ENCODE peak calls at places on chromosomes 13 and 19, in six cellular contexts. One of them, this sample, is unnamed.

GRCh38 chr13:102944821-102945220 is 99.0 kb downstream of the ERCC5 start:
- DNase-seq in adrenal gland: no peak
- DNase-seq in cardiac fibroblast: no peak
- DNase-seq in A549: no peak
- DNase-seq in GM06990: no peak
- DNase-seq in HFF-Myc: no peak
- DNase-seq in this sample: no peak

GRCh38 chr13:76383671-76384461 is 502.3 kb downstream of the KCTD12 start:
- DNase-seq in cardiac fibroblast: peak; percentile 94
- DNase-seq in HFF-Myc: peak; percentile 91
- DNase-seq in A549: no peak
- DNase-seq in adrenal gland: no peak
- DNase-seq in GM06990: no peak
- DNase-seq in this sample: no peak

GRCh38 chr13:33617055-33617454 is 200.9 kb upstream of the RFC3 start:
- DNase-seq in GM06990: no peak
- DNase-seq in adrenal gland: no peak
- DNase-seq in A549: no peak
- DNase-seq in HFF-Myc: no peak
- DNase-seq in cardiac fibroblast: no peak
- DNase-seq in this sample: no peak

GRCh38 chr13:23610966-23611486 is 40.8 kb downstream of the TNFRSF19 start:
- DNase-seq in adrenal gland: peak; percentile 30
- DNase-seq in cardiac fibroblast: peak; percentile 52
- DNase-seq in A549: no peak
- DNase-seq in HFF-Myc: no peak
- DNase-seq in GM06990: no peak
- DNase-seq in this sample: no peak

GRCh38 chr13:109779074-109779473 is 7.3 kb downstream of the IRS2 start:
- DNase-seq in A549: no peak
- DNase-seq in adrenal gland: no peak
- DNase-seq in HFF-Myc: no peak
- DNase-seq in cardiac fibroblast: no peak
- DNase-seq in GM06990: no peak
- DNase-seq in this sample: no peak

GRCh38 chr13:24270639-24271131 is 38.7 kb upstream of the C1QTNF9 start:
- DNase-seq in GM06990: peak; percentile 70
- DNase-seq in HFF-Myc: no peak
- DNase-seq in adrenal gland: peak; percentile 93
- DNase-seq in A549: no peak
- DNase-seq in cardiac fibroblast: peak; percentile 75
- DNase-seq in this sample: peak; percentile 66

GRCh38 chr19:4260605-4261191 is 13.8 kb downstream of the YJU2 start:
- DNase-seq in adrenal gland: no peak
- DNase-seq in GM06990: no peak
- DNase-seq in A549: no peak
- DNase-seq in HFF-Myc: no peak
- DNase-seq in cardiac fibroblast: no peak
- DNase-seq in this sample: no peak

GRCh38 chr19:18802354-18802753 is 11.2 kb upstream of the COMP start:
- DNase-seq in adrenal gland: no peak
- DNase-seq in GM06990: no peak
- DNase-seq in cardiac fibroblast: no peak
- DNase-seq in A549: no peak
- DNase-seq in HFF-Myc: no peak
- DNase-seq in this sample: peak; percentile 4

GRCh38 chr19:15249560-15249874 is 17.3 kb upstream of the EPHX3 start:
- DNase-seq in HFF-Myc: no peak
- DNase-seq in GM06990: no peak
- DNase-seq in A549: no peak
- DNase-seq in cardiac fibroblast: no peak
- DNase-seq in adrenal gland: no peak
- DNase-seq in this sample: no peak

GRCh38 chr13:21696865-21697448 is 26.1 kb downstream of the FGF9 start:
- DNase-seq in adrenal gland: no peak
- DNase-seq in A549: no peak
- DNase-seq in cardiac fibroblast: no peak
- DNase-seq in GM06990: no peak
- DNase-seq in HFF-Myc: no peak
- DNase-seq in this sample: no peak

GRCh38 chr13:59318320-59318930 is 845.3 kb downstream of the DIAPH3 start:
- DNase-seq in adrenal gland: peak; percentile 74
- DNase-seq in HFF-Myc: peak; percentile 20
- DNase-seq in cardiac fibroblast: peak; percentile 76
- DNase-seq in A549: peak; percentile 3
- DNase-seq in GM06990: no peak
- DNase-seq in this sample: peak; percentile 19

GRCh38 chr13:110014719-110015118 is 228.3 kb upstream of the IRS2 start:
- DNase-seq in GM06990: no peak
- DNase-seq in A549: no peak
- DNase-seq in adrenal gland: no peak
- DNase-seq in cardiac fibroblast: peak; percentile 77
- DNase-seq in HFF-Myc: no peak
- DNase-seq in this sample: no peak

GRCh38 chr19:33193864-33194362 is at the start of gene LRP3:
- DNase-seq in GM06990: no peak
- DNase-seq in cardiac fibroblast: peak; percentile 2
- DNase-seq in adrenal gland: peak; percentile 60
- DNase-seq in HFF-Myc: no peak
- DNase-seq in A549: no peak
- DNase-seq in this sample: no peak

GRCh38 chr13:109790071-109790470 is 3.7 kb upstream of the IRS2 start:
- DNase-seq in adrenal gland: no peak
- DNase-seq in A549: no peak
- DNase-seq in GM06990: no peak
- DNase-seq in cardiac fibroblast: no peak
- DNase-seq in HFF-Myc: no peak
- DNase-seq in this sample: no peak

GRCh38 chr13:44238011-44238421 is 135.6 kb upstream of the SERP2 start:
- DNase-seq in cardiac fibroblast: no peak
- DNase-seq in HFF-Myc: peak; percentile 75
- DNase-seq in adrenal gland: no peak
- DNase-seq in GM06990: no peak
- DNase-seq in A549: no peak
- DNase-seq in this sample: no peak

GRCh38 chr19:42203700-42204099 is 13.8 kb downstream of the DEDD2 start:
- DNase-seq in HFF-Myc: no peak
- DNase-seq in cardiac fibroblast: no peak
- DNase-seq in A549: no peak
- DNase-seq in adrenal gland: no peak
- DNase-seq in GM06990: no peak
- DNase-seq in this sample: no peak

GRCh38 chr19:41912899-41913475 is 15.3 kb downstream of the ERFL start:
- DNase-seq in HFF-Myc: no peak
- DNase-seq in adrenal gland: no peak
- DNase-seq in GM06990: no peak
- DNase-seq in A549: no peak
- DNase-seq in cardiac fibroblast: no peak
- DNase-seq in this sample: no peak

GRCh38 chr19:8498295-8498694 is 4.1 kb downstream of the PRAM1 start:
- DNase-seq in A549: no peak
- DNase-seq in HFF-Myc: no peak
- DNase-seq in cardiac fibroblast: no peak
- DNase-seq in adrenal gland: no peak
- DNase-seq in GM06990: no peak
- DNase-seq in this sample: no peak

GRCh38 chr19:18020212-18021067 is 12.5 kb downstream of the ARRDC2 start:
- DNase-seq in adrenal gland: peak; percentile 83
- DNase-seq in A549: no peak
- DNase-seq in cardiac fibroblast: peak; percentile 69
- DNase-seq in HFF-Myc: no peak
- DNase-seq in GM06990: no peak
- DNase-seq in this sample: peak; percentile 14

GRCh38 chr13:66397133-66397532 is 833.0 kb downstream of the PCDH9 start:
- DNase-seq in HFF-Myc: no peak
- DNase-seq in A549: no peak
- DNase-seq in adrenal gland: no peak
- DNase-seq in cardiac fibroblast: no peak
- DNase-seq in GM06990: no peak
- DNase-seq in this sample: no peak

GRCh38 chr13:64248371-64249065 is 2832.9 kb upstream of the PCDH20 start:
- DNase-seq in adrenal gland: no peak
- DNase-seq in HFF-Myc: no peak
- DNase-seq in cardiac fibroblast: no peak
- DNase-seq in GM06990: no peak
- DNase-seq in A549: no peak
- DNase-seq in this sample: no peak

GRCh38 chr13:62357887-62358645 is 942.4 kb upstream of the PCDH20 start:
- DNase-seq in A549: peak; percentile 6
- DNase-seq in adrenal gland: no peak
- DNase-seq in GM06990: no peak
- DNase-seq in HFF-Myc: no peak
- DNase-seq in cardiac fibroblast: peak; percentile 19
- DNase-seq in this sample: peak; percentile 14

GRCh38 chr19:43738780-43739211 is 16.0 kb downstream of the SMG9 start:
- DNase-seq in GM06990: no peak
- DNase-seq in cardiac fibroblast: no peak
- DNase-seq in adrenal gland: no peak
- DNase-seq in A549: no peak
- DNase-seq in HFF-Myc: no peak
- DNase-seq in this sample: no peak

GRCh38 chr13:74174810-74175209 is 40.6 kb upstream of the KLF12 start:
- DNase-seq in cardiac fibroblast: no peak
- DNase-seq in A549: no peak
- DNase-seq in adrenal gland: no peak
- DNase-seq in GM06990: no peak
- DNase-seq in HFF-Myc: no peak
- DNase-seq in this sample: no peak

GRCh38 chr19:15251749-15252397 is 19.6 kb upstream of the EPHX3 start:
- DNase-seq in cardiac fibroblast: peak; percentile 95
- DNase-seq in GM06990: no peak
- DNase-seq in A549: peak; percentile 58
- DNase-seq in HFF-Myc: peak; percentile 57
- DNase-seq in adrenal gland: peak; percentile 91
- DNase-seq in this sample: no peak

GRCh38 chr19:8302357-8302691 is 5.8 kb downstream of the CD320 start:
- DNase-seq in cardiac fibroblast: peak; percentile 29
- DNase-seq in A549: no peak
- DNase-seq in HFF-Myc: no peak
- DNase-seq in GM06990: no peak
- DNase-seq in adrenal gland: peak; percentile 85
- DNase-seq in this sample: no peak

GRCh38 chr19:23283925-23284324 is 33.7 kb upstream of the ZNF724 start:
- DNase-seq in A549: no peak
- DNase-seq in cardiac fibroblast: peak; percentile 67
- DNase-seq in adrenal gland: peak; percentile 57
- DNase-seq in HFF-Myc: no peak
- DNase-seq in GM06990: no peak
- DNase-seq in this sample: no peak

GRCh38 chr19:6030214-6030507 is 52.2 kb upstream of the RANBP3 start:
- DNase-seq in HFF-Myc: no peak
- DNase-seq in GM06990: no peak
- DNase-seq in cardiac fibroblast: peak; percentile 89
- DNase-seq in adrenal gland: no peak
- DNase-seq in A549: no peak
- DNase-seq in this sample: no peak

GRCh38 chr19:16381756-16382401 is 57.3 kb downstream of the KLF2 start:
- DNase-seq in adrenal gland: peak; percentile 53
- DNase-seq in GM06990: no peak
- DNase-seq in A549: no peak
- DNase-seq in cardiac fibroblast: peak; percentile 83
- DNase-seq in HFF-Myc: no peak
- DNase-seq in this sample: no peak

GRCh38 chr19:18846862-18847515 is 15.2 kb downstream of the UPF1 start:
- DNase-seq in cardiac fibroblast: peak; percentile 79
- DNase-seq in HFF-Myc: peak; percentile 61
- DNase-seq in GM06990: no peak
- DNase-seq in adrenal gland: peak; percentile 86
- DNase-seq in A549: peak; percentile 68
- DNase-seq in this sample: peak; percentile 78

GRCh38 chr13:50678464-50679162 is 164.9 kb downstream of the DLEU7 start:
- DNase-seq in cardiac fibroblast: peak; percentile 96
- DNase-seq in HFF-Myc: peak; percentile 30
- DNase-seq in A549: no peak
- DNase-seq in adrenal gland: no peak
- DNase-seq in GM06990: no peak
- DNase-seq in this sample: no peak

GRCh38 chr13:37058801-37059135 is 720 bp downstream of the SUPT20H start:
- DNase-seq in adrenal gland: peak; percentile 37
- DNase-seq in A549: peak; percentile 8
- DNase-seq in HFF-Myc: no peak
- DNase-seq in GM06990: no peak
- DNase-seq in cardiac fibroblast: no peak
- DNase-seq in this sample: no peak

GRCh38 chr19:49422407-49423277 is 599 bp downstream of the PTH2 start:
- DNase-seq in A549: peak; percentile 66
- DNase-seq in GM06990: peak; percentile 54
- DNase-seq in cardiac fibroblast: peak; percentile 50
- DNase-seq in HFF-Myc: no peak
- DNase-seq in adrenal gland: peak; percentile 40
- DNase-seq in this sample: peak; percentile 58
- TF ChIP-seq CTCF in A549: peak; percentile 61
- TF ChIP-seq CTCF in GM06990: peak; percentile 39
- TF ChIP-seq CTCF in cardiac fibroblast: peak; percentile 32
- TF ChIP-seq CTCF in HFF-Myc: peak; percentile 20
- TF ChIP-seq CTCF in adrenal gland: no peak
- TF ChIP-seq CTCF in this sample: peak; percentile 23

GRCh38 chr13:67416047-67416925 is 186.2 kb upstream of the PCDH9 start:
- DNase-seq in HFF-Myc: no peak
- DNase-seq in adrenal gland: peak; percentile 4
- DNase-seq in cardiac fibroblast: peak; percentile 81
- DNase-seq in GM06990: no peak
- DNase-seq in A549: peak; percentile 4
- DNase-seq in this sample: peak; percentile 5
- TF ChIP-seq CTCF in HFF-Myc: peak; percentile 39
- TF ChIP-seq CTCF in adrenal gland: no peak
- TF ChIP-seq CTCF in cardiac fibroblast: peak; percentile 99
- TF ChIP-seq CTCF in GM06990: peak; percentile 42
- TF ChIP-seq CTCF in A549: peak; percentile 41
- TF ChIP-seq CTCF in this sample: peak; percentile 32

GRCh38 chr19:47322048-47322447 is 9.9 kb upstream of the C5AR2 start:
- DNase-seq in cardiac fibroblast: no peak
- DNase-seq in HFF-Myc: no peak
- DNase-seq in adrenal gland: no peak
- DNase-seq in GM06990: no peak
- DNase-seq in A549: no peak
- DNase-seq in this sample: no peak
- TF ChIP-seq CTCF in cardiac fibroblast: no peak
- TF ChIP-seq CTCF in HFF-Myc: no peak
- TF ChIP-seq CTCF in adrenal gland: no peak
- TF ChIP-seq CTCF in GM06990: no peak
- TF ChIP-seq CTCF in A549: no peak
- TF ChIP-seq CTCF in this sample: no peak

GRCh38 chr13:27622102-27622820 is 569 bp downstream of the POLR1D start:
- DNase-seq in cardiac fibroblast: peak; percentile 45
- DNase-seq in HFF-Myc: no peak
- DNase-seq in GM06990: no peak
- DNase-seq in adrenal gland: peak; percentile 21
- DNase-seq in A549: no peak
- DNase-seq in this sample: no peak
- TF ChIP-seq CTCF in cardiac fibroblast: peak; percentile 34
- TF ChIP-seq CTCF in HFF-Myc: no peak
- TF ChIP-seq CTCF in GM06990: no peak
- TF ChIP-seq CTCF in adrenal gland: peak; percentile 10
- TF ChIP-seq CTCF in A549: no peak
- TF ChIP-seq CTCF in this sample: no peak

DNA sequence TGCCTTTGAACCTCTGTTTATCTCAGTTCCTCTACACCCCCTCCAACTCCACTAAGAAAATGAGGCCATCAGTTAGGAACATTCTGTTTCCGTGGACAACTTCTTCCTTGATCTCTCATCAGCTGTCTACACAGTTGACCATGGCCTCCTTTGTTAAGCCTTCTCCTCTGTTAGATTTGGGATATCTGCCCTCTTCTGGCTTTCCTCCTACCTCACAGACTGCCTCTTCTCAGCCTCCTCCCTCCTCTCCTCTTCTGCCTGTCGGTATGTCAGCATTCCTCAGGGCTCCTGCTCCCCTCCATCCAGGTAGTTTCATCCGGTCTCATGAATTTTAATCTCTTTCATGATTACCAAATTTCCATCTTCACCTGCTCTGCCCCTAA is 454.9 kb downstream of the FOXO1 start:
- DNase-seq in GM06990: no peak
- DNase-seq in adrenal gland: no peak
- DNase-seq in HFF-Myc: no peak
- DNase-seq in A549: no peak
- DNase-seq in cardiac fibroblast: no peak
- DNase-seq in this sample: no peak
- TF ChIP-seq CTCF in GM06990: no peak
- TF ChIP-seq CTCF in adrenal gland: no peak
- TF ChIP-seq CTCF in HFF-Myc: no peak
- TF ChIP-seq CTCF in A549: no peak
- TF ChIP-seq CTCF in cardiac fibroblast: no peak
- TF ChIP-seq CTCF in this sample: no peak